ENCODE peak calls at places on chromosomes 4 and X, in eight cellular contexts. Y, V, L, Q, P, A, T and W are unnamed samples.

GRCh38 chrX:69145281-69145680 is 20.0 kb downstream of the PJA1 start:
- DNase-seq in A (no peak), V (no peak), L (no peak), Q (no peak), T (no peak), Y (no peak), P (no peak), W (no peak)

GRCh38 chrX:153460826-153461225 is 9.6 kb downstream of the HAUS7 start:
- DNase-seq in A (peak), Y (no peak), P (peak), Q (peak), L (peak), V (peak), T (peak), W (peak)

GRCh38 chr4:89064848-89065247 is 7.9 kb upstream of the FAM13A start:
- DNase-seq in T (no peak), Q (no peak), P (no peak), V (no peak), L (no peak), A (no peak), Y (no peak), W (no peak)

GRCh38 chrX:40176979-40177430 is 79.2 kb upstream of the BCOR start:
- DNase-seq in Y (peak), L (no peak), A (peak), P (peak), Q (no peak), T (peak), V (peak), W (peak)

GRCh38 chrX:39619182-39620009 is 478.4 kb downstream of the BCOR start:
- DNase-seq in Q (no peak), A (no peak), L (peak), P (no peak), V (no peak), T (peak), Y (peak), W (no peak)

GRCh38 chrX:19684265-19684664 is 169.0 kb upstream of the MAP3K15 start:
- DNase-seq in A (no peak), L (no peak), P (no peak), Y (no peak), Q (no peak), T (no peak), V (no peak), W (no peak)

GRCh38 chrX:36214924-36215323 is 295.4 kb downstream of the CFAP47 start:
- DNase-seq in Q (no peak), L (no peak), Y (no peak), V (no peak), P (no peak), T (no peak), A (no peak), W (no peak)

GRCh38 chr4:180462116-180462515 is 1781.1 kb upstream of the TENM3 start:
- DNase-seq in P (no peak), V (no peak), A (no peak), L (no peak), Q (no peak), Y (no peak), T (no peak), W (no peak)

GRCh38 chr4:19982556-19982955 is 269.1 kb upstream of the SLIT2 start:
- DNase-seq in T (no peak), V (no peak), P (no peak), A (no peak), Y (no peak), Q (no peak), L (peak), W (no peak)

DNA sequence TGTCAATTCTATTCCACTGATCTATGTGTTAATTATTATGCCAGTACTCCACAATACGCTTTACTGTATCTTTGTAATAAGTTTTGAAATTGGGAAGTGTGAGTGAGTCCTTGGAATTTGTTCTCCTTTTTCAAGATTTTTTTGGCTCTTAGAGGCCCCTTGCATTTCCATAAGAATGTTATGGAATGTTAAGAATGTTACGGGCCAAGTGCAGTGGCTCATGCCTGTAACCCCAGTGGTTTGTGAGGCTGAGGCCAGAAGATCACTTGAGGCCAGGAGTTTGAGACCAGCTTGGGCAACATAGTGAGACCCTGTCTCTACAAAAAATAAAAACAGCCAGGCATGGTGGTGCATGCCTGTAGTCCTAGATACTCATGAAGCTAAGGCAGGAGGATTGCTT is 167.6 kb upstream of the CXorf66 start:
- DNase-seq in Q (no peak), A (no peak), L (no peak), T (no peak), P (no peak), V (no peak), Y (no peak), W (no peak)
- H3K27ac ChIP-seq in Q (no peak), A (no peak), L (no peak), T (no peak), P (no peak), V (no peak), Y (no peak), W (no peak)

GRCh38 chr4:63787326-63787725 is 621.9 kb downstream of the TECRL start:
- DNase-seq in A (no peak), L (no peak), Y (no peak), T (no peak), Q (no peak), V (no peak), P (no peak), W (no peak)

GRCh38 chr4:63786181-63786580 is 623.1 kb downstream of the TECRL start:
- DNase-seq in P (no peak), T (no peak), V (no peak), L (no peak), Q (no peak), A (no peak), Y (no peak), W (no peak)

GRCh38 chr4:63784822-63785221 is 624.4 kb downstream of the TECRL start:
- DNase-seq in T (no peak), V (no peak), L (no peak), Q (no peak), Y (no peak), A (no peak), P (no peak), W (no peak)

GRCh38 chr4:63790377-63790776 is 618.9 kb downstream of the TECRL start:
- DNase-seq in V (no peak), A (no peak), L (no peak), Q (no peak), P (no peak), Y (no peak), T (no peak), W (no peak)

DNA sequence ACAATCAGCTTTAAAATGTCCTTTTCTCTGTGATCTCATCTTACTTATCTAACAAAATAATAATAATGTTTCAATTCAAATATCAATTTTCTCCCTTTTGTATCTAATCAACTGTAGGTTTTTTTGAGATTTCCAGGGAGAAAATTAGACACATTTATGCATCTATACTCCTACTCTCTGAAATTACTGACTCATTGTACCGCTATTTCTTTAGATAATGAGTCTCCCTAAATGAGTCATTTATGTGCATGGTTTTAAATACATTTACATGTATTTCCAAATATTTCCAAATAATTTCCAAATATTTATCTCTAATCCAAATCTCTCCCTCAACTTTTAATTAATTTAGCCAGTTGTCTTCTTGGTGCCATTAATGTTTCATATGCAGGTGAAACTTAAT is 621.0 kb downstream of the TECRL start:
- DNase-seq in Y (no peak), P (no peak), Q (no peak), V (no peak), L (no peak), A (no peak), T (no peak), W (no peak)
- H3K27ac ChIP-seq in Y (no peak), P (no peak), Q (no peak), V (no peak), L (no peak), A (no peak), T (no peak), W (no peak)

DNA sequence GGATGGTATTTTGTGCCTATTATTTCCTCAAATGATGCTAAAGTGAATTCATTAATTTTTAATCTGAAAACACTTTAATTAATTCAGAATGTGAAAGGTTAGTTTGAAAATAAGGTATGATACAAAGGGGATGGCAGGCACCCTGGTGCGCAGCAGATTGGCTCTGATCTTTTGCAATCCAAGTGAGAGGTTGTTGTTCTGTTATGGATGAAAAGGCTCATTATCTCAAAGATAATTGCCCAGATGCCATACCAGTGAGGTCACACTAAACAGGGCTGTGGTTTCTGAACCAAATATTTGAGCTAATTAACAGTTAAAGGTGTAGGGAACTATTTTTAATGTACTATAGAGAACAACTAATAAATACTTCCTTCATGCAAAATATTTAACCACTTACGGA is 504.9 kb downstream of the RAPGEF2 start:
- DNase-seq in V (peak), T (no peak), Y (no peak), Q (no peak), P (no peak), L (no peak), A (no peak), W (no peak)
- H3K27ac ChIP-seq in V (peak), T (no peak), Y (no peak), Q (no peak), P (no peak), L (no peak), A (no peak), W (no peak)

GRCh38 chr4:106766519-106766918 is 269.6 kb downstream of the DKK2 start:
- DNase-seq in V (no peak), A (no peak), Y (no peak), L (no peak), P (no peak), T (no peak), Q (no peak), W (no peak)
- H3K27ac ChIP-seq in V (no peak), A (no peak), Y (no peak), L (no peak), P (no peak), T (no peak), Q (no peak), W (no peak)

GRCh38 chrX:63784346-63784901 is 590 bp downstream of the ARHGEF9 start:
- DNase-seq in Y (no peak), A (no peak), L (no peak), P (no peak), T (no peak), Q (no peak), V (peak), W (peak)
- H3K27ac ChIP-seq in Y (no peak), A (no peak), L (no peak), P (no peak), T (no peak), Q (no peak), V (peak), W (peak)

DNA sequence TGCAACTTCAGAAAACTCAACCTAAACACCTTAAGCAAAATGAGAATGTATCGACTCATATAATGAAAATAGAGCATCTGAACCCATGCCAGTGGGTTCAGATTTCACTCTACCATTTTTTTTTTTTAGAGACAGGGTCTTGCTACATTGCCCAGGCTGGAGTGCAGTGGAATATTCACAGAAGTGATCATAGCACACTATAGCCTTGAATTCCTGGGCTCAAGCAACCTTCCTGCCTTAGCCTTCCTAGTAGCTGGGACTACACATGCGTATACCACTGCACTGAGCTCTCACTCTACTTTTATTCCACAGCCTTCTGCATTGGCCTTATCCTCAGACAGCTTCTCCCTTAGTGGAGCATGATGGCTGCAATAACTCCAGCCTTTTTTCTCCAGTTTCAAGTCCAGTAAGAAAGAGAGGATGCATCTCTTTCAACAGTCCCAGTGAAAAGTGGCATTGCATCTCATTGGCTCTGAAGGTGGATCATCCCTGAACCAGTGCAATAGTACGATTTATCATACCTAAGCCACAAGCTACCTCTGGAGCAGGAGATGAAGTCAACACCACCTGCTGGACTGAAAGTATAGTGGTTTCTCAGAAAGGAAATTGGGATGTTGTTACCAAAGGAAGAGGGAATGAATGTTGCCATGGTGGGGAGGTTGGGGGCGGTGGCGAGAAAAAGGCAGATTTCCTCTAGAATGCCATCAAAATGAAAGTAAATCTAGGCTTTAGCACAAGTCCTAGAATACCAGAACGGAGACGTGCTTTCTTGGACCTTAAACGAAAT is 2.0 kb upstream of the SOD3 start:
- DNase-seq in Y (no peak), L (peak), T (no peak), Q (no peak), A (no peak), V (peak), P (no peak), W (no peak)
- H3K27ac ChIP-seq in Y (no peak), L (no peak), T (no peak), Q (no peak), A (peak), V (no peak), P (peak), W (no peak)

DNA sequence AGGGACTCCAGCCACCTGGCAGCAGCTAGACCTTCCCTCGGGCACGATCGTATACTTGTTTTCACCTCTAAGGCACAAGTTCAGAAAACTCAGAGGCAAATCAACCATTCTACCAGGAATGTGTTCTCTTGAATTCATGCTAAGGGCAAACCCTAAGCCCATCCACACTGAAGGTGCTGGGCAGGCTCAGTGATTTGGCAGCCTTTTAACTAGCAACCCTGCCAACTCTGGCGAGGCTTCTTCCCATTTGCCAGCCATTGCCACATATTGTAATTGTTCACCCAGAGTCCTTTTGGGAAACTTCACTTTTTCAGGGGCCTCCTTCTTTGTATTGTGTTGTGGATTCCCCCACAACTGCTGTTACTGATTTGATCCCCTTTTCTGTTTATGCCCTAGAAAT is 298.6 kb upstream of the LDB2 start:
- DNase-seq in P (no peak), V (no peak), T (no peak), Q (no peak), Y (no peak), A (no peak), L (no peak), W (no peak)
- H3K27ac ChIP-seq in P (no peak), V (no peak), T (no peak), Q (no peak), Y (no peak), A (no peak), L (no peak), W (no peak)

GRCh38 chr4:173242466-173243250 is 74.0 kb downstream of the GALNT7 start:
- DNase-seq in L (no peak), T (no peak), Q (no peak), Y (no peak), P (no peak), V (peak), A (no peak), W (no peak)
- H3K27ac ChIP-seq in L (no peak), T (no peak), Q (no peak), Y (no peak), P (no peak), V (no peak), A (no peak), W (no peak)

GRCh38 chr4:163343604-163344146 is at the start of gene NPY5R:
- DNase-seq in V (peak), Q (no peak), A (no peak), Y (no peak), L (no peak), P (peak), T (no peak), W (no peak)

GRCh38 chr4:163344147-163345050 is 707 bp downstream of the NPY5R start:
- DNase-seq in L (no peak), P (peak), V (peak), Y (no peak), Q (no peak), T (no peak), A (peak), W (no peak)
- H3K27ac ChIP-seq in L (no peak), P (peak), V (no peak), Y (peak), Q (no peak), T (no peak), A (peak), W (no peak)